ENCODE peak calls at places on chromosomes 7 and 10, in four cellular contexts. A is fibroblast of lung; D is SJCRH30; N is naive thymus-derived CD4-positive, alpha-beta T cell. J is an unnamed sample. For H3K4me1, the result is how much of the 10 kb centered on the place peaks cover.

GRCh38 chr7:35037526-35038339 is 448 bp upstream of the DPY19L1 start:
- DNase-seq in N (peak), A (peak), D (peak), J (peak)

GRCh38 chr7:20116869-20117268 is 100.3 kb downstream of the MACC1 start:
- DNase-seq in D (no peak), N (no peak), A (no peak), J (no peak)

GRCh38 chr10:86308056-86308455 is 58.5 kb downstream of the GRID1 start:
- DNase-seq in D (no peak), N (no peak), A (no peak), J (no peak)

GRCh38 chr7:129782257-129783096 is 170.3 kb downstream of the UBE2H start:
- DNase-seq in A (no peak), N (no peak), D (no peak), J (no peak)

GRCh38 chr10:105549731-105550130 is 908.6 kb downstream of the SORCS3 start:
- DNase-seq in D (no peak), A (no peak), N (no peak), J (no peak)

GRCh38 chr10:100731603-100732596 is 13.5 kb upstream of the PAX2 start:
- DNase-seq in N (no peak), D (no peak), A (no peak), J (no peak)

GRCh38 chr7:28200598-28200997 is 20.0 kb upstream of the JAZF1 start:
- DNase-seq in D (no peak), A (no peak), N (no peak), J (no peak)

GRCh38 chr7:4631664-4632171 is 50.4 kb upstream of the FOXK1 start:
- DNase-seq in D (peak), N (no peak), A (peak), J (peak)

GRCh38 chr7:149801816-149802215 is 28.4 kb upstream of the ZNF467 start:
- DNase-seq in D (no peak), A (no peak), N (no peak), J (no peak)

GRCh38 chr7:47485640-47486435 is 96.1 kb downstream of the TNS3 start:
- DNase-seq in A (peak), N (no peak), D (no peak), J (peak)

GRCh38 chr10:132115736-132116135 is 50.0 kb downstream of the JAKMIP3 start:
- DNase-seq in N (no peak), A (no peak), D (peak), J (peak)

GRCh38 chr10:32171213-32171612 is 115.0 kb upstream of the KIF5B start:
- DNase-seq in A (no peak), D (no peak), N (no peak), J (no peak)

GRCh38 chr7:95642173-95642572 is 45.9 kb upstream of the PDK4 start:
- DNase-seq in D (no peak), A (no peak), N (no peak), J (no peak)

GRCh38 chr7:139086454-139086853 is 23.1 kb downstream of the ZC3HAV1 start:
- DNase-seq in A (no peak), D (no peak), N (no peak), J (no peak)

GRCh38 chr10:43073721-43074120 is 3.1 kb upstream of the RET start:
- DNase-seq in N (no peak), A (no peak), D (no peak), J (no peak)

GRCh38 chr7:69399038-69399800 is 199.1 kb upstream of the AUTS2 start:
- DNase-seq in D (no peak), N (no peak), A (no peak), J (no peak)

GRCh38 chr7:43130347-43130746 is 17.9 kb downstream of the HECW1 start:
- DNase-seq in A (no peak), N (no peak), D (no peak), J (no peak)

GRCh38 chr7:48887500-48887899 is 36.8 kb upstream of the CDC14C start:
- DNase-seq in D (peak), A (peak), N (no peak), J (no peak)

GRCh38 chr7:35727571-35727970 is 32.6 kb upstream of the HERPUD2 start:
- DNase-seq in A (no peak), N (no peak), D (no peak), J (no peak)

GRCh38 chr7:73308665-73309214 is at the start of gene NSUN5:
- DNase-seq in D (peak), N (peak), A (peak), J (peak)

GRCh38 chr7:116766881-116767280 is 94.9 kb downstream of the MET start:
- DNase-seq in N (no peak), A (no peak), D (no peak), J (no peak)

GRCh38 chr7:55240418-55241142 is 124.6 kb upstream of the LANCL2 start:
- DNase-seq in A (no peak), N (no peak), D (no peak), J (no peak)

GRCh38 chr7:35797311-35797710 is 3.5 kb upstream of the SEPTIN7 start:
- DNase-seq in A (no peak), D (no peak), N (no peak), J (no peak)

GRCh38 chr7:130492519-130493274 is 812 bp downstream of the MEST start:
- DNase-seq in A (peak), D (no peak), N (no peak), J (no peak)

GRCh38 chr10:101007099-101007711 is 7.6 kb downstream of the LZTS2 start:
- DNase-seq in N (no peak), A (peak), D (peak), J (no peak)

GRCh38 chr10:4070921-4071320 is 285.9 kb upstream of the KLF6 start:
- DNase-seq in N (no peak), A (no peak), D (no peak), J (no peak)

GRCh38 chr10:31321396-31321941 is 2.5 kb downstream of the ZEB1 start:
- DNase-seq in N (no peak), D (peak), A (peak), J (no peak)

GRCh38 chr10:117972168-117972822 is 74.4 kb downstream of the RAB11FIP2 start:
- DNase-seq in N (no peak), D (no peak), A (no peak), J (no peak)

GRCh38 chr7:26291251-26291650 is 411 bp upstream of the SNX10 start:
- DNase-seq in N (no peak), A (no peak), D (no peak), J (no peak)

GRCh38 chr10:3935933-3936359 is 150.9 kb upstream of the KLF6 start:
- DNase-seq in N (no peak), A (peak), D (no peak), J (no peak)

GRCh38 chr7:116511552-116512523 is 12.3 kb downstream of the CAV2 start:
- DNase-seq in D (no peak), N (no peak), A (peak), J (no peak)

GRCh38 chr7:75658369-75658768 is 80.4 kb downstream of the HIP1 start:
- DNase-seq in N (no peak), D (no peak), A (peak), J (no peak)

GRCh38 chr7:137976700-137977099 is 25.2 kb downstream of the CREB3L2 start:
- DNase-seq in N (no peak), A (no peak), D (no peak), J (no peak)

GRCh38 chr10:98694014-98694413 is 247.3 kb upstream of the HPS1 start:
- DNase-seq in D (no peak), N (no peak), A (peak), J (no peak)

GRCh38 chr7:27997188-27997707 is 183.3 kb downstream of the JAZF1 start:
- DNase-seq in A (no peak), D (no peak), N (no peak), J (no peak)

GRCh38 chr7:6443372-6443941 is 4.3 kb downstream of the DAGLB start:
- DNase-seq in D (no peak), A (peak), N (no peak), J (no peak)

GRCh38 chr7:5396542-5396941 is 27.1 kb downstream of the TNRC18 start:
- DNase-seq in A (peak), N (peak), D (no peak), J (no peak)

GRCh38 chr10:71207578-71207977 is 4.8 kb upstream of the UNC5B start:
- DNase-seq in N (no peak), A (no peak), D (no peak), J (no peak)
- H3K27ac ChIP-seq in N (no peak), A (no peak), D (no peak), J (no peak)

GRCh38 chr7:157307534-157307838 is 29.3 kb upstream of the DNAJB6 start:
- DNase-seq in D (no peak), N (no peak), A (no peak), J (no peak)
- H3K4me1 ChIP-seq in D (under half), N (under half), A (under half), J (under half)

GRCh38 chr10:75230600-75231038 is 5.1 kb downstream of the COMTD1 start:
- DNase-seq in A (peak), N (peak), D (peak), J (peak)
- H3K27ac ChIP-seq in A (no peak), N (peak), D (no peak), J (peak)

GRCh38 chr10:44983895-44984278 is 5.3 kb upstream of the DEPP1 start:
- DNase-seq in A (no peak), D (no peak), N (no peak), J (no peak)

GRCh38 chr10:44982114-44982460 is 3.5 kb upstream of the DEPP1 start:
- DNase-seq in N (no peak), D (no peak), A (no peak), J (no peak)

GRCh38 chr10:44982496-44982895 is 3.9 kb upstream of the DEPP1 start:
- DNase-seq in N (no peak), A (no peak), D (no peak), J (no peak)

GRCh38 chr10:44984671-44985101 is 6.1 kb upstream of the DEPP1 start:
- DNase-seq in N (no peak), D (no peak), A (no peak), J (no peak)

GRCh38 chr10:44983066-44983894 is 4.7 kb upstream of the DEPP1 start:
- DNase-seq in N (no peak), D (no peak), A (no peak), J (no peak)
- H3K4me1 ChIP-seq in N (under half), D (under half), A (under half), J (half or more)

GRCh38 chr10:58515296-58515956 is 2.8 kb downstream of the BICC1 start:
- DNase-seq in N (no peak), D (no peak), A (no peak), J (no peak)

GRCh38 chr10:58516118-58516517 is 3.4 kb downstream of the BICC1 start:
- DNase-seq in D (no peak), A (no peak), N (no peak), J (no peak)

GRCh38 chr10:58513189-58514101 is 773 bp downstream of the BICC1 start:
- DNase-seq in N (no peak), A (peak), D (peak), J (peak)

GRCh38 chr10:58512470-58513188 is at the start of gene BICC1:
- DNase-seq in D (peak), N (peak), A (peak), J (peak)

GRCh38 chr10:58514102-58514472 is 1.4 kb downstream of the BICC1 start:
- DNase-seq in N (no peak), D (no peak), A (no peak), J (no peak)
- H3K27ac ChIP-seq in N (no peak), D (peak), A (no peak), J (peak)